ENCODE peak calls at places on chromosomes 7 and 10, in eight cellular contexts. One of them, this sample, is unnamed.
A peak's percentile ranks its signal among the peaks of the same experiment; 100 is the strongest.

GRCh38 chr7:64559206-64559605 is 3.7 kb downstream of the ZNF680 start:
- DNase-seq in ascending aorta: no peak
- DNase-seq in adrenal gland: peak; percentile 43
- DNase-seq in A549: peak; percentile 29
- DNase-seq in ovary: peak; percentile 48
- DNase-seq in endothelial cell of umbilical vein: peak; percentile 40
- DNase-seq in CD8-positive, alpha-beta T cell: no peak
- DNase-seq in IMR-90: no peak
- DNase-seq in this sample: peak; percentile 45

GRCh38 chr7:115676080-115676479 is 354.5 kb downstream of the TFEC start:
- DNase-seq in ascending aorta: no peak
- DNase-seq in adrenal gland: no peak
- DNase-seq in A549: peak; percentile 56
- DNase-seq in ovary: peak; percentile 31
- DNase-seq in endothelial cell of umbilical vein: peak; percentile 14
- DNase-seq in CD8-positive, alpha-beta T cell: no peak
- DNase-seq in IMR-90: peak; percentile 66
- DNase-seq in this sample: peak; percentile 56

GRCh38 chr10:70966848-70967553 is 78.6 kb upstream of the PCBD1 start:
- DNase-seq in ascending aorta: no peak
- DNase-seq in adrenal gland: no peak
- DNase-seq in A549: no peak
- DNase-seq in ovary: no peak
- DNase-seq in endothelial cell of umbilical vein: no peak
- DNase-seq in CD8-positive, alpha-beta T cell: no peak
- DNase-seq in IMR-90: no peak
- DNase-seq in this sample: no peak

GRCh38 chr7:90269163-90269562 is 24.2 kb downstream of the CFAP69 start:
- DNase-seq in ascending aorta: no peak
- DNase-seq in adrenal gland: no peak
- DNase-seq in A549: no peak
- DNase-seq in ovary: no peak
- DNase-seq in endothelial cell of umbilical vein: no peak
- DNase-seq in CD8-positive, alpha-beta T cell: no peak
- DNase-seq in IMR-90: no peak
- DNase-seq in this sample: no peak

GRCh38 chr7:74173074-74173473 is 1.1 kb upstream of the EIF4H start:
- DNase-seq in ascending aorta: no peak
- DNase-seq in adrenal gland: peak; percentile 46
- DNase-seq in A549: no peak
- DNase-seq in ovary: no peak
- DNase-seq in endothelial cell of umbilical vein: no peak
- DNase-seq in CD8-positive, alpha-beta T cell: no peak
- DNase-seq in IMR-90: no peak
- DNase-seq in this sample: no peak

GRCh38 chr10:49594594-49594993 is 15.5 kb upstream of the SLC18A3 start:
- DNase-seq in ascending aorta: no peak
- DNase-seq in adrenal gland: peak; percentile 74
- DNase-seq in A549: peak; percentile 53
- DNase-seq in ovary: peak; percentile 33
- DNase-seq in endothelial cell of umbilical vein: peak; percentile 65
- DNase-seq in CD8-positive, alpha-beta T cell: no peak
- DNase-seq in IMR-90: peak; percentile 65
- DNase-seq in this sample: peak; percentile 68

GRCh38 chr10:96402417-96403305 is 43.9 kb upstream of the OPALIN start:
- DNase-seq in ascending aorta: no peak
- DNase-seq in adrenal gland: peak; percentile 6
- DNase-seq in A549: no peak
- DNase-seq in ovary: no peak
- DNase-seq in endothelial cell of umbilical vein: no peak
- DNase-seq in CD8-positive, alpha-beta T cell: no peak
- DNase-seq in IMR-90: no peak
- DNase-seq in this sample: no peak

GRCh38 chr10:89915970-89916369 is 214.6 kb downstream of the KIF20B start:
- DNase-seq in ascending aorta: no peak
- DNase-seq in adrenal gland: no peak
- DNase-seq in A549: no peak
- DNase-seq in ovary: no peak
- DNase-seq in endothelial cell of umbilical vein: no peak
- DNase-seq in CD8-positive, alpha-beta T cell: no peak
- DNase-seq in IMR-90: no peak
- DNase-seq in this sample: no peak

GRCh38 chr10:6721480-6721879 is 141.4 kb upstream of the PRKCQ start:
- DNase-seq in ascending aorta: no peak
- DNase-seq in adrenal gland: no peak
- DNase-seq in A549: peak; percentile 87
- DNase-seq in ovary: no peak
- DNase-seq in endothelial cell of umbilical vein: peak; percentile 94
- DNase-seq in CD8-positive, alpha-beta T cell: no peak
- DNase-seq in IMR-90: peak; percentile 99
- DNase-seq in this sample: peak; percentile 86

GRCh38 chr7:825386-825785 is 6.9 kb upstream of the SUN1 start:
- DNase-seq in ascending aorta: no peak
- DNase-seq in adrenal gland: no peak
- DNase-seq in A549: no peak
- DNase-seq in ovary: no peak
- DNase-seq in endothelial cell of umbilical vein: no peak
- DNase-seq in CD8-positive, alpha-beta T cell: no peak
- DNase-seq in IMR-90: peak; percentile 74
- DNase-seq in this sample: no peak

GRCh38 chr10:114548662-114549061 is 109.4 kb downstream of the ABLIM1 start:
- DNase-seq in ascending aorta: no peak
- DNase-seq in adrenal gland: peak; percentile 49
- DNase-seq in A549: peak; percentile 67
- DNase-seq in ovary: peak; percentile 80
- DNase-seq in endothelial cell of umbilical vein: peak; percentile 79
- DNase-seq in CD8-positive, alpha-beta T cell: no peak
- DNase-seq in IMR-90: peak; percentile 56
- DNase-seq in this sample: peak; percentile 53

GRCh38 chr10:84267503-84268126 is 22.8 kb downstream of the RGR start:
- DNase-seq in ascending aorta: no peak
- DNase-seq in adrenal gland: peak; percentile 58
- DNase-seq in A549: peak; percentile 58
- DNase-seq in ovary: no peak
- DNase-seq in endothelial cell of umbilical vein: peak; percentile 67
- DNase-seq in CD8-positive, alpha-beta T cell: peak; percentile 72
- DNase-seq in IMR-90: peak; percentile 67
- DNase-seq in this sample: peak; percentile 56

GRCh38 chr10:113856563-113856962 is 2.1 kb downstream of the NHLRC2 start:
- DNase-seq in ascending aorta: no peak
- DNase-seq in adrenal gland: no peak
- DNase-seq in A549: no peak
- DNase-seq in ovary: no peak
- DNase-seq in endothelial cell of umbilical vein: peak; percentile 26
- DNase-seq in CD8-positive, alpha-beta T cell: no peak
- DNase-seq in IMR-90: no peak
- DNase-seq in this sample: no peak

GRCh38 chr7:66301737-66302136 is 96.6 kb downstream of the TPST1 start:
- DNase-seq in ascending aorta: no peak
- DNase-seq in adrenal gland: no peak
- DNase-seq in A549: no peak
- DNase-seq in ovary: no peak
- DNase-seq in endothelial cell of umbilical vein: no peak
- DNase-seq in CD8-positive, alpha-beta T cell: no peak
- DNase-seq in IMR-90: no peak
- DNase-seq in this sample: no peak

GRCh38 chr7:157136372-157136771 is 2.4 kb upstream of the UBE3C start:
- DNase-seq in ascending aorta: no peak
- DNase-seq in adrenal gland: no peak
- DNase-seq in A549: peak; percentile 76
- DNase-seq in ovary: no peak
- DNase-seq in endothelial cell of umbilical vein: peak; percentile 77
- DNase-seq in CD8-positive, alpha-beta T cell: no peak
- DNase-seq in IMR-90: peak; percentile 94
- DNase-seq in this sample: peak; percentile 80

GRCh38 chr10:93065675-93066543 is 5.3 kb downstream of the CYP26C1 start:
- DNase-seq in ascending aorta: no peak
- DNase-seq in adrenal gland: no peak
- DNase-seq in A549: no peak
- DNase-seq in ovary: no peak
- DNase-seq in endothelial cell of umbilical vein: no peak
- DNase-seq in CD8-positive, alpha-beta T cell: no peak
- DNase-seq in IMR-90: no peak
- DNase-seq in this sample: no peak

GRCh38 chr7:5215313-5215712 is 25.3 kb downstream of the WIPI2 start:
- DNase-seq in ascending aorta: no peak
- DNase-seq in adrenal gland: no peak
- DNase-seq in A549: no peak
- DNase-seq in ovary: no peak
- DNase-seq in endothelial cell of umbilical vein: no peak
- DNase-seq in CD8-positive, alpha-beta T cell: no peak
- DNase-seq in IMR-90: no peak
- DNase-seq in this sample: no peak

GRCh38 chr7:18666107-18666728 is 170.7 kb downstream of the HDAC9 start:
- DNase-seq in ascending aorta: peak; percentile 11
- DNase-seq in adrenal gland: peak; percentile 88
- DNase-seq in A549: peak; percentile 72
- DNase-seq in ovary: peak; percentile 75
- DNase-seq in endothelial cell of umbilical vein: peak; percentile 62
- DNase-seq in CD8-positive, alpha-beta T cell: peak; percentile 53
- DNase-seq in IMR-90: peak; percentile 74
- DNase-seq in this sample: peak; percentile 56

GRCh38 chr10:43235070-43235900 is 31.6 kb downstream of the RASGEF1A start:
- DNase-seq in ascending aorta: no peak
- DNase-seq in adrenal gland: peak; percentile 13
- DNase-seq in A549: no peak
- DNase-seq in ovary: peak; percentile 2
- DNase-seq in endothelial cell of umbilical vein: no peak
- DNase-seq in CD8-positive, alpha-beta T cell: no peak
- DNase-seq in IMR-90: no peak
- DNase-seq in this sample: no peak

GRCh38 chr7:84236398-84236797 is 41.8 kb upstream of the SEMA3A start:
- DNase-seq in ascending aorta: no peak
- DNase-seq in adrenal gland: no peak
- DNase-seq in A549: no peak
- DNase-seq in ovary: no peak
- DNase-seq in endothelial cell of umbilical vein: peak; percentile 78
- DNase-seq in CD8-positive, alpha-beta T cell: no peak
- DNase-seq in IMR-90: peak; percentile 82
- DNase-seq in this sample: no peak

GRCh38 chr7:97430001-97430400 is 301.9 kb upstream of the TAC1 start:
- DNase-seq in ascending aorta: no peak
- DNase-seq in adrenal gland: no peak
- DNase-seq in A549: no peak
- DNase-seq in ovary: no peak
- DNase-seq in endothelial cell of umbilical vein: no peak
- DNase-seq in CD8-positive, alpha-beta T cell: no peak
- DNase-seq in IMR-90: no peak
- DNase-seq in this sample: no peak

GRCh38 chr10:683448-684071 is 5.9 kb downstream of the DIP2C start:
- DNase-seq in ascending aorta: peak; percentile 27
- DNase-seq in adrenal gland: peak; percentile 78
- DNase-seq in A549: peak; percentile 86
- DNase-seq in ovary: no peak
- DNase-seq in endothelial cell of umbilical vein: no peak
- DNase-seq in CD8-positive, alpha-beta T cell: no peak
- DNase-seq in IMR-90: peak; percentile 99
- DNase-seq in this sample: peak; percentile 79
- H3K27ac ChIP-seq in ascending aorta: peak overlapping the region; percentile 88
- H3K27ac ChIP-seq in adrenal gland: peak overlapping the region; percentile 78
- H3K27ac ChIP-seq in A549: peak overlapping the region; percentile 87
- H3K27ac ChIP-seq in ovary: no peak overlapping the region
- H3K27ac ChIP-seq in endothelial cell of umbilical vein: no peak overlapping the region
- H3K27ac ChIP-seq in CD8-positive, alpha-beta T cell: no peak overlapping the region
- H3K27ac ChIP-seq in IMR-90: peak overlapping the region; percentile 72
- H3K27ac ChIP-seq in this sample: peak overlapping the region; percentile 43

DNA sequence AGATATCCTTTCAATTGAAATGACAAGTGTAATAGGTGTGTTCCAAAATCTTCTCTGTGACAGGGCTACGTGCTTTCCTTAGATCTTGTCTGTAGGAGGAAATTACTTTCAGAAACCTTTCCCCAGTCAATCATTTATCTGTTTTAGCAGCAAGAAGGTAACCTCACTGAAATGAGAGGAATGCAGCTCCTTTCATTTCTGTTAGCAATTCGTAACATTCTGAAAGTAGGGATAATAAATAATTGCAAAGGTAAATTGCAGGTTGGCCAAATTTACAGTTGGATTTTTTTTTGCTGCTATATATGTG is 245.3 kb downstream of the CELF2 start:
- DNase-seq in ascending aorta: no peak
- DNase-seq in adrenal gland: no peak
- DNase-seq in A549: no peak
- DNase-seq in ovary: no peak
- DNase-seq in endothelial cell of umbilical vein: no peak
- DNase-seq in CD8-positive, alpha-beta T cell: no peak
- DNase-seq in IMR-90: no peak
- DNase-seq in this sample: no peak
- TF ChIP-seq CTCF in ascending aorta: no peak
- TF ChIP-seq CTCF in adrenal gland: no peak
- TF ChIP-seq CTCF in A549: no peak
- TF ChIP-seq CTCF in ovary: no peak
- TF ChIP-seq CTCF in endothelial cell of umbilical vein: no peak
- TF ChIP-seq CTCF in CD8-positive, alpha-beta T cell: no peak
- TF ChIP-seq CTCF in IMR-90: no peak
- TF ChIP-seq CTCF in this sample: no peak

GRCh38 chr7:130135208-130136205 is 65.2 kb downstream of the KLHDC10 start:
- DNase-seq in ascending aorta: no peak
- DNase-seq in adrenal gland: no peak
- DNase-seq in A549: no peak
- DNase-seq in ovary: no peak
- DNase-seq in endothelial cell of umbilical vein: no peak
- DNase-seq in CD8-positive, alpha-beta T cell: no peak
- DNase-seq in IMR-90: peak; percentile 45
- DNase-seq in this sample: peak; percentile 70
- H3K27ac ChIP-seq in ascending aorta: no peak overlapping the region
- H3K27ac ChIP-seq in adrenal gland: no peak overlapping the region
- H3K27ac ChIP-seq in A549: no peak overlapping the region
- H3K27ac ChIP-seq in ovary: no peak overlapping the region
- H3K27ac ChIP-seq in endothelial cell of umbilical vein: no peak overlapping the region
- H3K27ac ChIP-seq in CD8-positive, alpha-beta T cell: no peak overlapping the region
- H3K27ac ChIP-seq in IMR-90: no peak overlapping the region
- H3K27ac ChIP-seq in this sample: no peak overlapping the region

DNA sequence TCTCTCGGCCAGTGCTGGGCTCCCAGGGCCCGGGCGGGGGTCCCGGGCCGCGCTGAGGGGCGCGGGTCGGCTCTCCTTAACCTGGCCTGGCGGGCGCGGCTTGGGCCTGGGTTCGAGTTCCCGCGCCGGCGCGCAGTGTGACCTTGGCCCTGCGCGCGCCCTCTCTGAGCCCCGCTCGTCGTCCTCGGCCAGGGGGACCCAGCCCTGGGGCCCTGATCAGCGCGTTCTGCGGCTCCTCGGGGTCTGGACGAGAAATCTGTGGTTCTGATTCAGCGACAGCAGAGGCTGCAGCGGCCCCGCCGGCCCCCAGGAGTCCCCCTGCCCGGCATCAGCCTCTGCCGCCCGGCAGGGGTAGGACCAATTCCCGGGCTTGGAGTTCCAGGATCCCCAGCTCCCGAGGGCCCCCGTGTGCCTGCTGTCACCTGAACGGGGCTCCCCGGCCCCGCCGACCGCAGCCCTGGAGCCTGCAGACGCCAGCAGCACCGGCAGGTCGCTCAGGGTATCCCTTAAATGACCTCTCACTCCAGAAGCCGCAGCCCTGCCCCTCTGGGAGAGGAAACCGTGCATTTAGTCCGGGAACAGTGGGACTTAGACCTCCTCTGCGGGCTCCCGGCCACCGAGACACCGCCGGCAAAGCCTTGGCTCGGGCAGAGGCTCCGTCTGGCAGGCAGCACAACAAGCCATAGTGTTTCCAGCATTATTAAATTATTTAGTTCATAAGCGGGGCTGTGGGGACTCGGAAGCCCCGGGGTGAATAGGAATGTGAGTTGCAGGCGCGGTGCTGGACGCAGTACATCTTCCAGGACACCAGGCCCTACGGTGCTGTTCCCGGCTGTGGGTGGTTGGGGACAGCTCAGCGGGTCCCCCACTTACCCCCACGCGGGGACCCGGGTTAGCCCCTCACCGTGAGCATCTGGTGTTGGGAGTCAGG is 572 bp downstream of the CHST12 start:
- DNase-seq in ascending aorta: no peak
- DNase-seq in adrenal gland: peak; percentile 68
- DNase-seq in A549: no peak
- DNase-seq in ovary: peak; percentile 49
- DNase-seq in endothelial cell of umbilical vein: peak; percentile 42
- DNase-seq in CD8-positive, alpha-beta T cell: peak; percentile 33
- DNase-seq in IMR-90: peak; percentile 21
- DNase-seq in this sample: peak; percentile 9
- TF ChIP-seq CTCF in ascending aorta: peak; percentile 20
- TF ChIP-seq CTCF in adrenal gland: peak; percentile 15
- TF ChIP-seq CTCF in A549: no peak
- TF ChIP-seq CTCF in ovary: no peak
- TF ChIP-seq CTCF in endothelial cell of umbilical vein: peak; percentile 41
- TF ChIP-seq CTCF in CD8-positive, alpha-beta T cell: no peak
- TF ChIP-seq CTCF in IMR-90: no peak
- TF ChIP-seq CTCF in this sample: peak; percentile 49